ENCODE peak calls at places on chromosomes 1 and 21, in nine cellular contexts. One of them, this sample, is unnamed.

GRCh38 chr1:38098101-38098847 is 51.7 kb upstream of the POU3F1 start:
- DNase-seq in neural progenitor cell: no peak
- DNase-seq in uterus: no peak
- DNase-seq in tibial artery: no peak
- DNase-seq in CD8-positive, alpha-beta T cell: no peak
- DNase-seq in A549: no peak
- DNase-seq in effector memory CD4-positive, alpha-beta T cell: no peak
- DNase-seq in body of pancreas: no peak
- DNase-seq in aorta: no peak
- DNase-seq in this sample: no peak

GRCh38 chr1:27137022-27137542 is 17.8 kb downstream of the SLC9A1 start:
- DNase-seq in neural progenitor cell: no peak
- DNase-seq in A549: no peak
- DNase-seq in tibial artery: no peak
- DNase-seq in uterus: no peak
- DNase-seq in CD8-positive, alpha-beta T cell: peak
- DNase-seq in effector memory CD4-positive, alpha-beta T cell: peak
- DNase-seq in aorta: peak
- DNase-seq in body of pancreas: no peak
- DNase-seq in this sample: no peak

GRCh38 chr1:53237638-53238037 is 680 bp downstream of the MAGOH start:
- DNase-seq in neural progenitor cell: peak
- DNase-seq in aorta: no peak
- DNase-seq in A549: no peak
- DNase-seq in body of pancreas: no peak
- DNase-seq in effector memory CD4-positive, alpha-beta T cell: no peak
- DNase-seq in uterus: no peak
- DNase-seq in tibial artery: no peak
- DNase-seq in CD8-positive, alpha-beta T cell: no peak
- DNase-seq in this sample: no peak

GRCh38 chr1:7609311-7609994 is 161.6 kb upstream of the VAMP3 start:
- DNase-seq in aorta: peak
- DNase-seq in CD8-positive, alpha-beta T cell: no peak
- DNase-seq in effector memory CD4-positive, alpha-beta T cell: no peak
- DNase-seq in body of pancreas: no peak
- DNase-seq in tibial artery: peak
- DNase-seq in A549: no peak
- DNase-seq in neural progenitor cell: no peak
- DNase-seq in uterus: no peak
- DNase-seq in this sample: no peak

GRCh38 chr1:6800728-6801127 is 15.5 kb downstream of the CAMTA1 start:
- DNase-seq in uterus: no peak
- DNase-seq in aorta: no peak
- DNase-seq in neural progenitor cell: no peak
- DNase-seq in body of pancreas: no peak
- DNase-seq in A549: peak
- DNase-seq in tibial artery: no peak
- DNase-seq in CD8-positive, alpha-beta T cell: no peak
- DNase-seq in effector memory CD4-positive, alpha-beta T cell: no peak
- DNase-seq in this sample: no peak

GRCh38 chr1:227937031-227937430 is 10.7 kb downstream of the WNT9A start:
- DNase-seq in tibial artery: peak
- DNase-seq in A549: no peak
- DNase-seq in neural progenitor cell: no peak
- DNase-seq in body of pancreas: no peak
- DNase-seq in uterus: no peak
- DNase-seq in aorta: peak
- DNase-seq in CD8-positive, alpha-beta T cell: no peak
- DNase-seq in effector memory CD4-positive, alpha-beta T cell: no peak
- DNase-seq in this sample: no peak

GRCh38 chr1:12087797-12088314 is 24.8 kb downstream of the TNFRSF8 start:
- DNase-seq in tibial artery: no peak
- DNase-seq in A549: no peak
- DNase-seq in CD8-positive, alpha-beta T cell: peak
- DNase-seq in body of pancreas: no peak
- DNase-seq in neural progenitor cell: no peak
- DNase-seq in effector memory CD4-positive, alpha-beta T cell: peak
- DNase-seq in aorta: no peak
- DNase-seq in uterus: no peak
- DNase-seq in this sample: no peak

GRCh38 chr21:42411891-42412635 is 8.4 kb downstream of the UBASH3A start:
- DNase-seq in aorta: no peak
- DNase-seq in CD8-positive, alpha-beta T cell: no peak
- DNase-seq in A549: peak
- DNase-seq in body of pancreas: no peak
- DNase-seq in effector memory CD4-positive, alpha-beta T cell: no peak
- DNase-seq in neural progenitor cell: no peak
- DNase-seq in tibial artery: no peak
- DNase-seq in uterus: no peak
- DNase-seq in this sample: no peak

GRCh38 chr1:85544689-85545203 is 35.8 kb upstream of the CCN1 start:
- DNase-seq in tibial artery: peak
- DNase-seq in CD8-positive, alpha-beta T cell: no peak
- DNase-seq in aorta: peak
- DNase-seq in uterus: no peak
- DNase-seq in neural progenitor cell: no peak
- DNase-seq in effector memory CD4-positive, alpha-beta T cell: no peak
- DNase-seq in body of pancreas: peak
- DNase-seq in A549: peak
- DNase-seq in this sample: no peak

GRCh38 chr1:161222175-161223019 is 1.0 kb downstream of the APOA2 start:
- DNase-seq in CD8-positive, alpha-beta T cell: no peak
- DNase-seq in uterus: no peak
- DNase-seq in body of pancreas: no peak
- DNase-seq in aorta: no peak
- DNase-seq in effector memory CD4-positive, alpha-beta T cell: no peak
- DNase-seq in tibial artery: no peak
- DNase-seq in A549: no peak
- DNase-seq in neural progenitor cell: no peak
- DNase-seq in this sample: no peak

GRCh38 chr1:3012511-3013291 is 8.6 kb upstream of the ACTRT2 start:
- DNase-seq in tibial artery: peak
- DNase-seq in uterus: no peak
- DNase-seq in aorta: peak
- DNase-seq in A549: no peak
- DNase-seq in neural progenitor cell: peak
- DNase-seq in body of pancreas: peak
- DNase-seq in CD8-positive, alpha-beta T cell: peak
- DNase-seq in effector memory CD4-positive, alpha-beta T cell: no peak
- DNase-seq in this sample: peak

GRCh38 chr1:168609133-168609715 is 32.8 kb downstream of the XCL1 start:
- DNase-seq in A549: no peak
- DNase-seq in body of pancreas: no peak
- DNase-seq in neural progenitor cell: peak
- DNase-seq in aorta: peak
- DNase-seq in CD8-positive, alpha-beta T cell: no peak
- DNase-seq in effector memory CD4-positive, alpha-beta T cell: no peak
- DNase-seq in tibial artery: peak
- DNase-seq in uterus: peak
- DNase-seq in this sample: peak

GRCh38 chr1:106678661-106679060 is 377.8 kb upstream of the PRMT6 start:
- DNase-seq in CD8-positive, alpha-beta T cell: no peak
- DNase-seq in tibial artery: no peak
- DNase-seq in aorta: no peak
- DNase-seq in uterus: no peak
- DNase-seq in body of pancreas: no peak
- DNase-seq in A549: no peak
- DNase-seq in neural progenitor cell: no peak
- DNase-seq in effector memory CD4-positive, alpha-beta T cell: no peak
- DNase-seq in this sample: no peak

GRCh38 chr1:244710474-244711062 is 57.6 kb downstream of the DESI2 start:
- DNase-seq in body of pancreas: no peak
- DNase-seq in effector memory CD4-positive, alpha-beta T cell: no peak
- DNase-seq in aorta: no peak
- DNase-seq in A549: no peak
- DNase-seq in CD8-positive, alpha-beta T cell: no peak
- DNase-seq in uterus: no peak
- DNase-seq in tibial artery: no peak
- DNase-seq in neural progenitor cell: no peak
- DNase-seq in this sample: no peak

GRCh38 chr1:41420351-41420750 is 59.1 kb downstream of the FOXO6 start:
- DNase-seq in uterus: no peak
- DNase-seq in tibial artery: no peak
- DNase-seq in effector memory CD4-positive, alpha-beta T cell: no peak
- DNase-seq in aorta: no peak
- DNase-seq in CD8-positive, alpha-beta T cell: no peak
- DNase-seq in A549: no peak
- DNase-seq in body of pancreas: no peak
- DNase-seq in neural progenitor cell: no peak
- DNase-seq in this sample: no peak

GRCh38 chr1:65180977-65181376 is 33.0 kb downstream of the AK4 start:
- DNase-seq in neural progenitor cell: no peak
- DNase-seq in effector memory CD4-positive, alpha-beta T cell: no peak
- DNase-seq in uterus: no peak
- DNase-seq in A549: no peak
- DNase-seq in tibial artery: no peak
- DNase-seq in aorta: no peak
- DNase-seq in CD8-positive, alpha-beta T cell: no peak
- DNase-seq in body of pancreas: no peak
- DNase-seq in this sample: no peak

DNA sequence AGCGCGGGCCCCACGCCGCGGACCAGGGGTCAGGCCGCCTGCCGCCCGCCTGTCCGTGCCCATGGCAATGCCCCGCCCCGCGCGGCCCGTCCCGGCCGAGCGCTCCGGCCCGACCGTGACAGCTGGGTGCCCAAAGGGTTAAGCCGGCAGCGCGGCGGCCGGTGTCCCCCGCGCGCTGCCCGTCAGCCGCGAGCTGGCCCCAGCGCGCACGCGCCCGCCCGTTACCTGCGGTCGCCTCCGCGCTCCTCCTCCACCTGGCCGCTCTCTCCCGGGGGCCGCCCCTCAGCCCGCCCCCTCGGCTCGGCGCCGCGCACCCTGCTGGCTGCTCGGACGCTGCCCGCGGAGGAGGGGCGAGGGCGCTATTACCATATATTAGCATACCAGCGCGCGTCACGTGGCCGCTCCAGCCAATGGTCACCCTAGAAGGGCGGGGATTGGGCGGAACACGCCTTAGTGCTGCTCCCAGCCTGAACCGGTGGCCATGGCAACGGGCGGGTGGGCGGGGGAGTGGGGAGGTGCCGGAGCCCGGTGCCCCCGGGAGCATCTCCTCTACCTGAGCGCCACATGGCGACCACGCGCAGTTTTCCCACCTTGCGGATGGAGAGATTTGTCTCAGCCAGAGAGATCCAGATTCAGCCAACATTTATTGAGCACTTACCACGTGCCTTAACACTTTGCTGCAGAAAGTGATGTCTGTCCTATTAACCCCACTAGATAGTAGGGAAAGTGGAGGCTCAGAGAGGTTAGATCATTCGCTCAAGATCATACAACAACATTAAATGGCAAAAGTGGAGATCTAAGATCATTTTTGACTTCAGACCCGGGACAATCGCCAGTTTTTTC is at the start of gene PHC2:
- DNase-seq in CD8-positive, alpha-beta T cell: peak
- DNase-seq in body of pancreas: peak
- DNase-seq in aorta: peak
- DNase-seq in neural progenitor cell: peak
- DNase-seq in A549: peak
- DNase-seq in tibial artery: peak
- DNase-seq in effector memory CD4-positive, alpha-beta T cell: peak
- DNase-seq in uterus: peak
- DNase-seq in this sample: peak
- H3K27ac ChIP-seq in CD8-positive, alpha-beta T cell: no peak
- H3K27ac ChIP-seq in body of pancreas: peak
- H3K27ac ChIP-seq in aorta: no peak
- H3K27ac ChIP-seq in neural progenitor cell: no peak
- H3K27ac ChIP-seq in A549: peak
- H3K27ac ChIP-seq in tibial artery: peak
- H3K27ac ChIP-seq in effector memory CD4-positive, alpha-beta T cell: peak
- H3K27ac ChIP-seq in uterus: peak
- H3K27ac ChIP-seq in this sample: peak

GRCh38 chr1:175099916-175100315 is 32.3 kb downstream of the TNN start:
- DNase-seq in effector memory CD4-positive, alpha-beta T cell: no peak
- DNase-seq in A549: no peak
- DNase-seq in aorta: no peak
- DNase-seq in neural progenitor cell: no peak
- DNase-seq in uterus: no peak
- DNase-seq in body of pancreas: no peak
- DNase-seq in tibial artery: no peak
- DNase-seq in CD8-positive, alpha-beta T cell: no peak
- DNase-seq in this sample: no peak
- H3K27ac ChIP-seq in effector memory CD4-positive, alpha-beta T cell: no peak
- H3K27ac ChIP-seq in A549: no peak
- H3K27ac ChIP-seq in aorta: no peak
- H3K27ac ChIP-seq in neural progenitor cell: no peak
- H3K27ac ChIP-seq in uterus: no peak
- H3K27ac ChIP-seq in body of pancreas: no peak
- H3K27ac ChIP-seq in tibial artery: no peak
- H3K27ac ChIP-seq in CD8-positive, alpha-beta T cell: no peak
- H3K27ac ChIP-seq in this sample: no peak

GRCh38 chr1:116735246-116735645 is 19.0 kb upstream of the CD2 start:
- DNase-seq in neural progenitor cell: no peak
- DNase-seq in tibial artery: no peak
- DNase-seq in aorta: no peak
- DNase-seq in body of pancreas: no peak
- DNase-seq in CD8-positive, alpha-beta T cell: no peak
- DNase-seq in A549: no peak
- DNase-seq in effector memory CD4-positive, alpha-beta T cell: no peak
- DNase-seq in uterus: no peak
- DNase-seq in this sample: peak
- H3K27ac ChIP-seq in neural progenitor cell: no peak
- H3K27ac ChIP-seq in tibial artery: no peak
- H3K27ac ChIP-seq in aorta: no peak
- H3K27ac ChIP-seq in body of pancreas: no peak
- H3K27ac ChIP-seq in CD8-positive, alpha-beta T cell: no peak
- H3K27ac ChIP-seq in A549: no peak
- H3K27ac ChIP-seq in effector memory CD4-positive, alpha-beta T cell: no peak
- H3K27ac ChIP-seq in uterus: no peak
- H3K27ac ChIP-seq in this sample: peak

GRCh38 chr1:153748903-153749302 is 21.1 kb downstream of the INTS3 start:
- DNase-seq in effector memory CD4-positive, alpha-beta T cell: no peak
- DNase-seq in neural progenitor cell: no peak
- DNase-seq in aorta: peak
- DNase-seq in A549: no peak
- DNase-seq in tibial artery: no peak
- DNase-seq in body of pancreas: no peak
- DNase-seq in uterus: no peak
- DNase-seq in CD8-positive, alpha-beta T cell: no peak
- DNase-seq in this sample: no peak
- H3K27ac ChIP-seq in effector memory CD4-positive, alpha-beta T cell: no peak
- H3K27ac ChIP-seq in neural progenitor cell: no peak
- H3K27ac ChIP-seq in aorta: peak
- H3K27ac ChIP-seq in A549: no peak
- H3K27ac ChIP-seq in tibial artery: peak
- H3K27ac ChIP-seq in body of pancreas: no peak
- H3K27ac ChIP-seq in uterus: peak
- H3K27ac ChIP-seq in CD8-positive, alpha-beta T cell: no peak
- H3K27ac ChIP-seq in this sample: no peak

This sample was measured in caudate nucleus.